ENCODE peak calls at places on chromosomes 4 and X, in nine cellular contexts. Q is K562, F is sigmoid colon, S is A549, W is suprapubic skin, J is tibial nerve, U is ovary, L is upper lobe of left lung, E is SK-N-SH. K is an unnamed sample. For H3K4me1, the result is how much of the 10 kb centered on the place peaks cover.

GRCh38 chr4:82648356-82648755 is 86.6 kb upstream of the TMEM150C start:
- DNase-seq in Q (no peak), F (no peak), S (no peak), W (no peak), J (no peak), U (no peak), L (no peak), E (no peak), K (no peak)

GRCh38 chr4:123871351-123871750 is 474.8 kb downstream of the SPRY1 start:
- DNase-seq in Q (no peak), F (no peak), S (no peak), W (no peak), J (no peak), U (no peak), L (no peak), E (no peak), K (no peak)

GRCh38 chr4:30716158-30716557 is 4.0 kb upstream of the PCDH7 start:
- DNase-seq in Q (no peak), F (no peak), S (peak), W (no peak), J (no peak), U (no peak), L (no peak), E (peak), K (no peak)

GRCh38 chr4:6071959-6072720 is 53.9 kb upstream of the C4orf50 start:
- DNase-seq in Q (no peak), F (peak), S (no peak), W (no peak), J (no peak), U (no peak), L (peak), E (peak), K (peak)

GRCh38 chr4:180664766-180665368 is 1578.3 kb upstream of the TENM3 start:
- DNase-seq in Q (peak), F (peak), S (peak), W (no peak), J (peak), U (no peak), L (peak), E (peak), K (peak)

GRCh38 chr4:175891863-175892262 is 79.8 kb upstream of the GPM6A start:
- DNase-seq in Q (no peak), F (no peak), S (peak), W (no peak), J (no peak), U (no peak), L (no peak), E (peak), K (no peak)

GRCh38 chr4:40699648-40700047 is 50.1 kb upstream of the NSUN7 start:
- DNase-seq in Q (no peak), F (no peak), S (no peak), W (no peak), J (no peak), U (no peak), L (no peak), E (no peak), K (no peak)

GRCh38 chr4:169137555-169137920 is 127.5 kb upstream of the CBR4 start:
- DNase-seq in Q (no peak), F (no peak), S (no peak), W (no peak), J (no peak), U (no peak), L (no peak), E (no peak), K (no peak)

GRCh38 chr4:48153791-48154550 is 19.9 kb upstream of the TXK start:
- DNase-seq in Q (no peak), F (no peak), S (no peak), W (no peak), J (no peak), U (no peak), L (no peak), E (no peak), K (no peak)

GRCh38 chr4:85828295-85828910 is 353.5 kb downstream of the ARHGAP24 start:
- DNase-seq in Q (no peak), F (no peak), S (no peak), W (no peak), J (no peak), U (no peak), L (no peak), E (no peak), K (no peak)

GRCh38 chr4:158051401-158052235 is 121.2 kb downstream of the GASK1B start:
- DNase-seq in Q (no peak), F (peak), S (peak), W (no peak), J (peak), U (peak), L (no peak), E (no peak), K (no peak)

GRCh38 chrX:148885203-148885602 is 384.8 kb downstream of the AFF2 start:
- DNase-seq in Q (no peak), F (no peak), S (no peak), W (no peak), J (no peak), U (no peak), L (no peak), E (no peak), K (no peak)

DNA sequence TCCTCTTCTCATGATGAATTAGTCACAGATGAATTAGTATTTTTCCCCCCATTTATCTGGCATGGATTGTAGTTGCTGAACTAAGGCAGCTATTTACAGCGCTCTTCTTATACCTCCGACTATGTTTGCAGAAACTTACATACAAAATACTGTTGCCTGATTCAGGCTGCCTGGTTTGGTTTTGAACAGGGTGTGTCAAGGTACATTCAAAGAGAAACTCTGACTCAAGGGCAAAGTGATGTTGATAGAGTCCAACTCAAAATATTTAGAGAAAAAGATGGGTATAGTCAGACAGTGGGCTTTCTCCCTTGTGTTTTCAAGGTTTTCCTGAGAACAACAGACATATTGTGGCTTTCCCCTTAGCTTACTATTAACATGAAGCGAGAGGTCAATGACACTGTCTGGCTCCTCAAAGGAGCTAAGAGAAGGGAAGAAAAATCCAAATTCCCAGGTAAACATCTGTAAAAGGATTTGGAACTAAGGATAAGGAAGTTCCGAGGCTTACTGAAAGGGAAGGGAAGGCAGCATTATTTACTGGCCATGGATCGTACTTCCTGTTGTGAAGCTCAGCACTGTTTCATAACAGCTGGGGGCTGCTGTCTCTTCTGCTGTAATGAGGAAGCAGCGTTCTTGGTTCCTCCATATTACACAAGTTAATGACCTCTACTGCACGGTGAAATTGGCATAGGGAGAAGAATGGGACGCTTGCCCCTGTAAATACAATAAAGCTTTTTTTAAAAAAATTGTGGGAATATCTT is 30.9 kb downstream of the FAM9C start:
- DNase-seq in Q (peak), F (peak), S (peak), W (no peak), J (no peak), U (no peak), L (peak), E (no peak), K (no peak)
- TF ChIP-seq EP300 in Q (no peak), F (no peak), S (no peak), W (no peak), J (peak), U (no peak), L (no peak), E (no peak), K (no peak)

GRCh38 chrX:53287493-53288138 is 6.2 kb upstream of the IQSEC2 start:
- DNase-seq in Q (no peak), F (peak), S (no peak), W (no peak), J (peak), U (peak), L (peak), E (peak), K (peak)
- H3K4me3 ChIP-seq in Q (no peak), F (no peak), S (no peak), W (peak), J (no peak), U (no peak), L (no peak), E (peak), K (no peak)

GRCh38 chr4:7503597-7503996 is 68.9 kb upstream of the PSAPL1 start:
- DNase-seq in Q (no peak), F (no peak), S (no peak), W (no peak), J (no peak), U (no peak), L (no peak), E (no peak), K (no peak)

GRCh38 chr4:7498406-7499200 is 63.9 kb upstream of the PSAPL1 start:
- DNase-seq in Q (no peak), F (no peak), S (no peak), W (no peak), J (no peak), U (no peak), L (no peak), E (no peak), K (no peak)

GRCh38 chr4:7505116-7505900 is 70.6 kb upstream of the PSAPL1 start:
- DNase-seq in Q (no peak), F (no peak), S (no peak), W (no peak), J (no peak), U (no peak), L (no peak), E (no peak), K (no peak)

GRCh38 chr4:7499661-7500060 is 64.9 kb upstream of the PSAPL1 start:
- DNase-seq in Q (no peak), F (no peak), S (no peak), W (no peak), J (no peak), U (no peak), L (no peak), E (no peak), K (no peak)

GRCh38 chr4:7500404-7500803 is 65.7 kb upstream of the PSAPL1 start:
- DNase-seq in Q (no peak), F (no peak), S (no peak), W (no peak), J (no peak), U (no peak), L (no peak), E (no peak), K (no peak)
- H3K4me1 ChIP-seq in Q (under half), F (under half), S (under half), W (under half), J (under half), U (under half), L (under half), E (under half), K (under half)

GRCh38 chrX:119292445-119292844 is 56.4 kb downstream of the PGRMC1 start:
- DNase-seq in Q (no peak), F (no peak), S (peak), W (no peak), J (no peak), U (no peak), L (no peak), E (no peak), K (no peak)
- TF ChIP-seq EP300 in Q (no peak), F (no peak), S (no peak), W (no peak), J (no peak), U (no peak), L (no peak), E (no peak), K (no peak)

GRCh38 chr4:11182586-11183357 is 245.9 kb downstream of the HS3ST1 start:
- DNase-seq in Q (no peak), F (no peak), S (no peak), W (no peak), J (no peak), U (no peak), L (no peak), E (no peak), K (no peak)

GRCh38 chr4:11178433-11178832 is 250.3 kb downstream of the HS3ST1 start:
- DNase-seq in Q (no peak), F (no peak), S (no peak), W (no peak), J (no peak), U (no peak), L (no peak), E (no peak), K (no peak)

GRCh38 chr4:11183358-11183745 is 245.3 kb downstream of the HS3ST1 start:
- DNase-seq in Q (no peak), F (no peak), S (no peak), W (no peak), J (no peak), U (no peak), L (no peak), E (no peak), K (no peak)

GRCh38 chr4:11182031-11182430 is 246.7 kb downstream of the HS3ST1 start:
- DNase-seq in Q (no peak), F (no peak), S (no peak), W (no peak), J (no peak), U (no peak), L (no peak), E (no peak), K (no peak)
- H3K4me3 ChIP-seq in Q (no peak), F (no peak), S (no peak), W (no peak), J (no peak), U (no peak), L (no peak), E (no peak), K (no peak)